ENCODE peak calls at places on chromosomes 1 and 21, in nine cellular contexts. I is CD8-positive, alpha-beta T cell; K is heart left ventricle; G is HCT116; U is fibroblast of lung; M is adrenal gland; X is mucosa of descending colon; V is endothelial cell of umbilical vein; S is thyroid gland. Q is an unnamed sample. For H3K36me3 and H3K4me1, the result is how much of the 10 kb centered on the place peaks cover.

GRCh38 chr1:183515002-183515689 is 42.8 kb downstream of the SMG7 start:
- DNase-seq in V (peak), I (no peak), M (no peak), G (no peak), X (no peak), K (no peak), U (peak), S (no peak), Q (no peak)

GRCh38 chr1:190858140-190858539 is 380.5 kb upstream of the BRINP3 start:
- DNase-seq in G (no peak), X (no peak), V (no peak), U (no peak), I (no peak), S (no peak), M (no peak), K (no peak), Q (no peak)

GRCh38 chr1:167821969-167822685 is 91.8 kb downstream of the ADCY10 start:
- DNase-seq in I (no peak), G (no peak), M (no peak), X (no peak), S (no peak), K (no peak), V (no peak), U (peak), Q (no peak)

GRCh38 chr1:184806296-184806721 is 51.7 kb upstream of the EDEM3 start:
- DNase-seq in S (no peak), K (no peak), G (no peak), U (no peak), V (no peak), M (no peak), X (no peak), I (no peak), Q (no peak)

GRCh38 chr1:37410080-37410479 is 64.3 kb upstream of the ZC3H12A start:
- DNase-seq in S (no peak), V (no peak), X (no peak), K (no peak), U (no peak), I (no peak), G (no peak), M (no peak), Q (no peak)

GRCh38 chr1:213982814-213983588 is 4.8 kb upstream of the PROX1 start:
- DNase-seq in V (peak), U (peak), S (peak), X (no peak), I (no peak), M (peak), K (peak), G (no peak), Q (no peak)

GRCh38 chr1:89974701-89975470 is 20.0 kb upstream of the ZNF326 start:
- DNase-seq in X (no peak), U (peak), M (no peak), K (no peak), V (peak), S (no peak), G (no peak), I (no peak), Q (no peak)

GRCh38 chr1:28329395-28330153 is 734 bp downstream of the MED18 start:
- DNase-seq in I (no peak), M (no peak), K (no peak), U (peak), S (peak), X (peak), G (no peak), V (peak), Q (no peak)

GRCh38 chr1:151511636-151512215 is 539 bp downstream of the CGN start:
- DNase-seq in G (no peak), S (peak), M (no peak), U (no peak), K (no peak), X (peak), V (no peak), I (no peak), Q (peak)

GRCh38 chr1:186950547-186950946 is 121.8 kb downstream of the PLA2G4A start:
- DNase-seq in K (no peak), V (peak), S (no peak), M (no peak), G (peak), X (no peak), U (peak), I (no peak), Q (no peak)

GRCh38 chr1:2386636-2387611 is 4.4 kb downstream of the MORN1 start:
- DNase-seq in U (no peak), M (peak), I (no peak), S (no peak), X (no peak), K (peak), V (no peak), G (no peak), Q (no peak)

GRCh38 chr1:43432171-43432860 is 21.4 kb downstream of the HYI start:
- DNase-seq in G (no peak), X (no peak), K (no peak), S (no peak), I (no peak), V (no peak), U (no peak), M (no peak), Q (no peak)

GRCh38 chr1:17290553-17290952 is 17.4 kb upstream of the PADI4 start:
- DNase-seq in I (no peak), M (no peak), S (no peak), V (no peak), X (no peak), U (no peak), G (no peak), K (no peak), Q (no peak)

GRCh38 chr21:33231526-33231925 is 1.8 kb downstream of the IFNAR2 start:
- DNase-seq in M (no peak), U (no peak), I (no peak), G (no peak), V (no peak), S (no peak), X (no peak), K (no peak), Q (no peak)

GRCh38 chr1:93257889-93258288 is 77.4 kb downstream of the CCDC18 start:
- DNase-seq in K (no peak), V (no peak), S (no peak), U (no peak), G (no peak), I (no peak), X (no peak), M (no peak), Q (no peak)

GRCh38 chr1:192797845-192798244 is 11.0 kb upstream of the RGS2 start:
- DNase-seq in M (no peak), I (no peak), V (no peak), S (no peak), X (no peak), U (no peak), K (no peak), G (no peak), Q (no peak)

GRCh38 chr1:206464456-206464964 is 5.8 kb upstream of the IKBKE start:
- DNase-seq in X (no peak), S (no peak), G (no peak), K (no peak), I (no peak), M (no peak), V (peak), U (peak), Q (no peak)

GRCh38 chr1:161816201-161816600 is 50.1 kb downstream of the ATF6 start:
- DNase-seq in M (no peak), S (no peak), V (no peak), X (no peak), G (no peak), K (no peak), U (peak), I (no peak), Q (no peak)

GRCh38 chr1:43454270-43455011 is 710 bp upstream of the HYI start:
- DNase-seq in M (peak), G (peak), X (peak), I (peak), U (peak), S (peak), K (peak), V (peak), Q (peak)

GRCh38 chr1:200784576-200784975 is 45.9 kb downstream of the CAMSAP2 start:
- DNase-seq in M (no peak), X (no peak), G (no peak), I (no peak), V (no peak), K (no peak), U (peak), S (no peak), Q (no peak)

GRCh38 chr1:33119532-33120217 is 38.7 kb downstream of the AZIN2 start:
- DNase-seq in X (no peak), M (no peak), I (no peak), V (no peak), S (no peak), K (no peak), U (peak), G (no peak), Q (no peak)

GRCh38 chr1:25958475-25958874 is 39.4 kb downstream of the PAFAH2 start:
- DNase-seq in I (no peak), K (no peak), M (no peak), G (no peak), U (peak), S (no peak), V (peak), X (no peak), Q (no peak)

GRCh38 chr1:21299007-21299406 is 8.7 kb upstream of the ECE1 start:
- DNase-seq in S (no peak), G (no peak), M (no peak), V (no peak), K (no peak), U (no peak), I (no peak), X (peak), Q (no peak)

GRCh38 chr1:240099748-240100147 is 8.1 kb downstream of the FMN2 start:
- DNase-seq in V (no peak), K (no peak), S (no peak), U (no peak), M (no peak), X (no peak), I (no peak), G (no peak), Q (no peak)

GRCh38 chr1:26438041-26438440 is 5.9 kb downstream of the DHDDS start:
- DNase-seq in I (no peak), U (no peak), K (no peak), M (no peak), V (no peak), G (no peak), X (no peak), S (no peak), Q (no peak)

GRCh38 chr1:80064524-80064923 is 1058.0 kb upstream of the ADGRL4 start:
- DNase-seq in M (no peak), X (no peak), U (peak), V (no peak), S (no peak), G (no peak), I (no peak), K (no peak), Q (no peak)

GRCh38 chr1:237736372-237737029 is 154.2 kb downstream of the ZP4 start:
- DNase-seq in G (no peak), V (no peak), I (no peak), S (no peak), M (no peak), X (peak), K (no peak), U (no peak), Q (no peak)

GRCh38 chr1:232890340-232890953 is 60.0 kb upstream of the NTPCR start:
- DNase-seq in S (no peak), G (no peak), X (no peak), K (no peak), M (no peak), V (no peak), I (no peak), U (peak), Q (no peak)

GRCh38 chr1:150397392-150398032 is 33.6 kb downstream of the RPRD2 start:
- DNase-seq in X (no peak), G (no peak), K (no peak), S (no peak), I (no peak), U (no peak), M (no peak), V (no peak), Q (no peak)
- H3K36me3 ChIP-seq in X (under half), G (under half), K (under half), S (under half), I (under half), U (under half), M (under half), V (under half), Q (under half)

GRCh38 chr1:56533197-56533596 is 46.2 kb downstream of the PLPP3 start:
- DNase-seq in S (no peak), G (no peak), K (no peak), I (no peak), X (no peak), U (no peak), M (no peak), V (no peak), Q (no peak)

GRCh38 chr1:56533621-56534020 is 45.7 kb downstream of the PLPP3 start:
- DNase-seq in M (no peak), U (no peak), V (no peak), G (no peak), X (no peak), S (no peak), K (no peak), I (no peak), Q (no peak)

GRCh38 chr1:56535949-56536348 is 43.4 kb downstream of the PLPP3 start:
- DNase-seq in X (no peak), I (no peak), V (no peak), K (peak), G (no peak), S (peak), M (no peak), U (no peak), Q (no peak)

GRCh38 chr1:56534252-56534651 is 45.1 kb downstream of the PLPP3 start:
- DNase-seq in X (no peak), M (no peak), V (no peak), K (no peak), U (no peak), I (no peak), S (no peak), G (no peak), Q (no peak)

GRCh38 chr1:56535362-56535761 is 44.0 kb downstream of the PLPP3 start:
- DNase-seq in G (no peak), V (no peak), U (no peak), I (no peak), M (no peak), S (no peak), X (no peak), K (no peak), Q (no peak)
- H3K4me3 ChIP-seq in G (no peak), V (no peak), U (no peak), I (no peak), M (no peak), S (no peak), X (no peak), K (no peak), Q (no peak)

DNA sequence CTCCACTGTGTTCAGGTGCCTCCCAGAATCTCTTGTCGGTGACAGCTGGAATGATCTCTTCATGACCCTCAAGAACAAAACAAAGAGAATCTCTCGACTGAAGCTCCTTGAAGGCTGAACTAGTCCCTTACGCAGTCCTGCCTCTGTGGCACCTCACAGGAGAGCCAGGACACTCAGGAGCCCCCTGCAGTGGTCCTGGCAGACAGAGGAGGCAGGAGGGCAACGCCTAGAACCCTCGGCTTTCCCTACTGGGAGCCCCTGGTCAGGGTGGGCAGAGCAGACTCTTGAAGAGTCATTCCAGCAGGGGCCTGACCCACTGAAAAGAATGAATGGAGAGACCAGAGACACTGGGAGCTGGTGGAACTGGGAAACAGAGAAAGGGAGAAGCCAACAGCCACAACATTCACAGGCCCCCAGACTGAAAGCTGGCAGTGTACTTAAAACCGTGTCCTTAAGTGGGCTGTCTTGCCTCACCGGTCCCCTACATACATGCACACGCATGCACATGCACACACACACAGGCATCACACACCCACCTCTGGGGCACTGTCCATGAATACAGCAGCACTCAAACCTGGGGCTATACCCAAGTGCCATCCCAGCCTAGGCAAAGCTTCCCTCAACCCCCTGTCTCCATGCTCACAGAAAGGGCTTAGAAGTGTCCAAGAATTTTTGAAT is 67.5 kb upstream of the ANGPTL1 start:
- DNase-seq in K (no peak), X (no peak), G (no peak), M (no peak), V (no peak), S (no peak), U (no peak), I (no peak), Q (no peak)
- H3K4me1 ChIP-seq in K (under half), X (under half), G (under half), M (under half), V (under half), S (under half), U (under half), I (under half), Q (under half)

DNA sequence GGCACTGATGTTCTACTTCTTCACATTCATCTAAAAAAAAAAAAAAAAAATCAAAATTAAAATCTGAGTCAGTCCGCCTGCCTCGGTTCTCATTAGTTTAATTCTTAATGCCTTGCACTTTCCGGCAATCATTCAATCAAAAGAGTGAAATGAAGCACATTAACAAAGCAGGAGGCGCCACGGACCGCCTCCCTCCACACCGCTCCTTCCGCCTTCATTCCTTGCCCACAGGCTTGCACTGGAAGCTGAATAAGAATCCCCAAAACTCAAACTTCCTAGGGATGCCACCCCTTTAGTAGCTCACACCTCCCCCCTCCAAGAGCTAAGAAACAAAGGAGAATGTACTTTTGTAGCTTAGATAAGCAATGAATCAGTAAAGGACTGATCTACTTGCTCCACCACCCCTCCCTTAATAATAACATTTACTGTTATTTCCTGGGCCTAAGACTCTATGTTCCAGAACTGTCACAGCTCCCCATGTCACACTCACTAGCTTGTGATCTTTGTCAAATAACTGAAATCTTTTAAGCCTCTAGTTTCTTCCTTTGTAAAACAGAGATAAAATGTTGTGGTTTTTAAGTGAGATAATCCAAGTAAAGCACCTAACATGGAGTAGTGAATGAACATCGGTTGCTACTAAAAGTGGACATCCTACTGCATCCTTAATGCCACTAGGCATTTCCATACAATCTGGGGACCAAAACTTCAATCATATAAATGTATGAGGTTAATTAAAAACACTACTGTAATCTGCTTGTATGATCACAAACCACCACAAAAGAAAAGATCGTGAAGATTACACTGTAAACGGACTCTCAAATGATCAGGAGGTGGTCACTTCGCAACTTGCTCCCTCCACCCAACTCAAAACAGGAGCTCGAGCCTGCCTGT is 27.4 kb downstream of the LGALS8 start:
- DNase-seq in X (no peak), U (no peak), M (no peak), K (no peak), S (no peak), I (no peak), V (no peak), G (no peak), Q (no peak)
- H3K36me3 ChIP-seq in X (under half), U (under half), M (under half), K (half or more), S (half or more), I (under half), V (under half), G (half or more), Q (half or more)

DNA sequence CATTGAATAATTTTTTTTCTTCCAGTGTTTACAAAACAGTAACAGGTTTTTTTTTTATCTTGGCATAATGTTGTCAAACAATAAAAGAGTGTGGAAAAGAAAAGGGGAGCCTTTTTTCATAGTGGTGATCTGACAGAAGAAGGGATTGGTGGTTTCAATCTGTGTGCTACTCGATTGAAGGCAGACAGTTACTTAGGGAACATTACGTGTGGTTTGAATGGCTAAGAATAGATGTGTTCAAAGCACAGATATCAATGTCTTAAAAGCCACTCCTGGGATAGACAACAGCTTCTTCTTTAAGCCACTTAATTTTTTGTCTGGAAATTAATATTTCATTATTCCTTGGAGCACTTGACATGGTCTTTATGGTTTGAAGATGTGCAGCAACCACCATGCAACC is 558.6 kb upstream of the ADGRL2 start:
- DNase-seq in X (no peak), V (no peak), I (no peak), M (no peak), G (no peak), U (no peak), S (no peak), K (no peak), Q (no peak)
- H3K4me3 ChIP-seq in X (no peak), V (no peak), I (no peak), M (no peak), G (no peak), U (no peak), S (no peak), K (no peak), Q (no peak)

GRCh38 chr1:23421343-23421742 is 3.2 kb downstream of the TCEA3 start:
- DNase-seq in K (no peak), S (no peak), U (no peak), V (no peak), G (no peak), M (no peak), X (no peak), I (no peak), Q (no peak)
- H3K4me1 ChIP-seq in K (half or more), S (under half), U (under half), V (under half), G (under half), M (under half), X (under half), I (under half), Q (under half)

DNA sequence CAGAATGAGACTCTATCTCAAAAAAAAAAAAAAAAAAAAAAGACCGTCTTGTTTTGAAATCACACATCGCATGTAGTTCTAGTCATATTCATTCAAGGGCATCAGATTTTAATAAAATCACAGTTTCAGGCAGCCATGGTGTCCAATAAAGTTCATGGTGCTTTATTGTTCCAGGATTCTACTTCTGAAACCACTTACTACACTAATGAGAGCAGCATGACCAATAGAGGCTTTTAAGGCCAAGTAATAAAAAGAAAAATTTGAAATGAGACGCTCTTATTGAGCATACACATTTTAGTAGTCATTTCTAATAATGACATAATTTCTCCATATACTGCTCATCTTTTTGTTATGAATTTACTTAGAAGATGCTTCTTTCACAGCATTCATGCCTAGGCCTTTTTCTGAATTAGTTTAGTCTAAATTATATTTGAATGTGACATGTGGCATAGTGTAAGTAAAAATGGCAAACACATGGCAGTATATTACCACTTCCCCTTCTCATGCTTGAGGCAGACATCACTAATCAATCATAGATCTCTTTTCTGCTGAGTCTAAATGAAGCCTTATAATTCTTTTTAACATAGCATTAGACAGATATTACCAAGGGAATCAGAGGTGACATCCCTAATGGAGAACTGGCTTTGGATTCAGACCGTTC is 18.5 kb downstream of the NTMT2 start:
- DNase-seq in M (no peak), S (no peak), K (no peak), U (no peak), X (no peak), I (no peak), G (no peak), V (no peak), Q (no peak)
- H3K36me3 ChIP-seq in M (under half), S (under half), K (under half), U (under half), X (under half), I (under half), G (under half), V (under half), Q (under half)

GRCh38 chr1:10973552-10973951 is 38.9 kb upstream of the TARDBP start:
- DNase-seq in V (no peak), S (no peak), M (no peak), X (no peak), G (no peak), U (peak), I (no peak), K (peak), Q (no peak)
- H3K4me3 ChIP-seq in V (no peak), S (no peak), M (no peak), X (no peak), G (no peak), U (no peak), I (no peak), K (no peak), Q (no peak)

GRCh38 chr1:18948913-18949688 is 7.4 kb downstream of the IFFO2 start:
- DNase-seq in M (no peak), S (no peak), K (peak), G (no peak), X (no peak), V (peak), I (no peak), U (peak), Q (no peak)
- H3K4me1 ChIP-seq in M (half or more), S (half or more), K (half or more), G (under half), X (under half), V (half or more), I (half or more), U (half or more), Q (half or more)